ENCODE peak calls at places on chromosomes 4 and X, in five cellular contexts. U is fibroblast of the aortic adventitia; L is activated T-helper 1 cell treated with anti-CD3 and anti-CD28 coated beads, Interleukin-2, amount 50 U/mL, for 16 hours; J is K562; C is non-pigmented ciliary epithelial cell. R is an unnamed sample.

GRCh38 chr4:146135941-146136340 is 39.6 kb upstream of the LSM6 start:
- DNase-seq in J (no peak), C (no peak), L (no peak), U (no peak), R (no peak)

GRCh38 chr4:105106416-105106815 is 40.3 kb upstream of the TET2 start:
- DNase-seq in J (no peak), L (no peak), U (peak), C (no peak), R (peak)

GRCh38 chr4:3817561-3817960 is 51.4 kb downstream of the ADRA2C start:
- DNase-seq in J (no peak), L (no peak), C (no peak), U (no peak), R (no peak)

GRCh38 chr4:24980064-24980690 is 50.6 kb downstream of the LGI2 start:
- DNase-seq in J (peak), L (no peak), C (peak), U (peak), R (peak)

GRCh38 chr4:2339458-2340271 is 77.8 kb upstream of the MXD4 start:
- DNase-seq in U (no peak), J (no peak), C (no peak), L (no peak), R (no peak)

GRCh38 chr4:121898150-121898549 is 27.9 kb upstream of the BBS7 start:
- DNase-seq in L (peak), C (no peak), J (peak), U (no peak), R (no peak)

GRCh38 chr4:102438873-102439614 is 62.1 kb upstream of the NFKB1 start:
- DNase-seq in J (peak), L (no peak), U (peak), C (peak), R (peak)

GRCh38 chr4:37001688-37002436 is 242.7 kb upstream of the NWD2 start:
- DNase-seq in C (no peak), J (peak), U (no peak), L (no peak), R (no peak)

GRCh38 chrX:153765138-153766079 is 1.4 kb downstream of the PLXNB3 start:
- DNase-seq in J (peak), U (no peak), C (no peak), L (no peak), R (peak)